ENCODE peak calls at places on chromosomes 1 and 21, in ten cellular contexts. O is Calu3, E is heart left ventricle, M is epithelial cell of esophagus, N is heart right ventricle, B is NAMALWA, C is NCI-H187 treated with DMSO at 0.1 percent for 48 hours, U is cardiac muscle cell, V is iris pigment epithelial cell, L is AG04449. Q is an unnamed sample.

GRCh38 chr1:114208106-114208505 is 54.4 kb upstream of the SYT6 start:
- DNase-seq in O (no peak), E (no peak), M (no peak), N (no peak), B (no peak), C (no peak), U (no peak), V (no peak), L (no peak), Q (no peak)

GRCh38 chr21:16519656-16520055 is 789.9 kb downstream of the USP25 start:
- DNase-seq in O (no peak), E (no peak), M (no peak), N (no peak), B (no peak), C (no peak), U (no peak), V (no peak), L (no peak), Q (no peak)

GRCh38 chr21:40732243-40732642 is 114.7 kb downstream of the DSCAM start:
- DNase-seq in O (no peak), E (no peak), M (peak; percentile 52), N (no peak), B (no peak), C (no peak), U (no peak), V (no peak), L (peak; percentile 40), Q (no peak)

GRCh38 chr1:209549384-209550001 is 34.0 kb upstream of the CAMK1G start:
- DNase-seq in O (no peak), E (no peak), M (no peak), N (no peak), B (peak; percentile 8), C (no peak), U (no peak), V (no peak), L (no peak), Q (no peak)

GRCh38 chr1:237187854-237188253 is 145.9 kb downstream of the RYR2 start:
- DNase-seq in O (no peak), E (no peak), M (no peak), N (no peak), B (no peak), C (no peak), U (no peak), V (no peak), L (no peak), Q (no peak)

GRCh38 chr1:217982711-217983405 is 302.2 kb upstream of the RRP15 start:
- DNase-seq in O (no peak), E (no peak), M (no peak), N (no peak), B (no peak), C (no peak), U (no peak), V (no peak), L (no peak), Q (no peak)

GRCh38 chr1:54456921-54457529 is 50.8 kb upstream of the SSBP3 start:
- DNase-seq in O (no peak), E (no peak), M (no peak), N (no peak), B (no peak), C (no peak), U (no peak), V (no peak), L (no peak), Q (no peak)

GRCh38 chr21:46154955-46155513 is 345 bp downstream of the FTCD start:
- DNase-seq in O (no peak), E (peak; percentile 51), M (no peak), N (no peak), B (no peak), C (no peak), U (no peak), V (no peak), L (no peak), Q (no peak)

GRCh38 chr1:20899154-20899972 is 112.3 kb upstream of the HP1BP3 start:
- DNase-seq in O (no peak), E (no peak), M (peak; percentile 9), N (no peak), B (no peak), C (no peak), U (no peak), V (no peak), L (no peak), Q (no peak)

GRCh38 chr21:38323721-38324591 is 67.2 kb downstream of the KCNJ15 start:
- DNase-seq in O (no peak), E (no peak), M (peak; percentile 80), N (no peak), B (no peak), C (no peak), U (peak; percentile 87), V (peak; percentile 95), L (peak; percentile 92), Q (no peak)

GRCh38 chr1:40944326-40944725 is 35.2 kb upstream of the CTPS1 start:
- DNase-seq in O (peak; percentile 67), E (no peak), M (peak; percentile 73), N (no peak), B (no peak), C (no peak), U (peak; percentile 91), V (peak; percentile 98), L (peak; percentile 29), Q (no peak)

GRCh38 chr1:227899820-227900449 is 47.8 kb downstream of the WNT9A start:
- DNase-seq in O (no peak), E (peak; percentile 40), M (no peak), N (peak; percentile 5), B (no peak), C (no peak), U (no peak), V (no peak), L (no peak), Q (no peak)

GRCh38 chr1:181179980-181180964 is 91.8 kb downstream of the IER5 start:
- DNase-seq in O (peak; percentile 18), E (peak; percentile 75), M (peak; percentile 51), N (peak; percentile 58), B (peak; percentile 81), C (peak; percentile 81), U (peak; percentile 76), V (peak; percentile 79), L (peak; percentile 24), Q (peak; percentile 4)

Q was measured in GM12878.